ENCODE peak calls at places on chromosomes 6 and 20, in six cellular contexts. C, T, Q, K, J and M are unnamed samples.
A peak's percentile ranks its signal among the peaks of the same experiment; 100 is the strongest.

GRCh38 chr6:109491207-109491938 is 8.4 kb upstream of the ZBTB24 start:
- DNase-seq in C (no peak), T (no peak), Q (peak; percentile 87), K (peak; percentile 58), J (no peak), M (no peak)

GRCh38 chr20:34040300-34041015 is 46.7 kb downstream of the RALY start:
- DNase-seq in C (no peak), T (no peak), Q (no peak), K (peak; percentile 75), J (peak; percentile 35), M (no peak)

GRCh38 chr6:35008858-35009257 is 119.8 kb downstream of the ANKS1A start:
- DNase-seq in C (no peak), T (peak; percentile 19), Q (no peak), K (no peak), J (no peak), M (peak; percentile 22)

GRCh38 chr6:169536446-169537170 is 165.2 kb downstream of the WDR27 start:
- DNase-seq in C (no peak), T (no peak), Q (no peak), K (no peak), J (no peak), M (no peak)

GRCh38 chr20:47605673-47606413 is 104.2 kb downstream of the NCOA3 start:
- DNase-seq in C (no peak), T (no peak), Q (no peak), K (no peak), J (no peak), M (no peak)

GRCh38 chr20:39825950-39826349 is 863.1 kb downstream of the MAFB start:
- DNase-seq in C (no peak), T (no peak), Q (peak; percentile 35), K (no peak), J (no peak), M (no peak)

GRCh38 chr20:15949391-15949790 is 623.9 kb downstream of the KIF16B start:
- DNase-seq in C (no peak), T (no peak), Q (no peak), K (no peak), J (no peak), M (no peak)

GRCh38 chr20:43955244-43956191 is 40.9 kb downstream of the TOX2 start:
- DNase-seq in C (no peak), T (no peak), Q (peak; percentile 74), K (peak; percentile 62), J (no peak), M (no peak)

GRCh38 chr6:125293587-125293986 is 8.2 kb downstream of the HDDC2 start:
- DNase-seq in C (no peak), T (no peak), Q (peak; percentile 87), K (no peak), J (no peak), M (no peak)

GRCh38 chr20:36761125-36761524 is 12.4 kb downstream of the DSN1 start:
- DNase-seq in C (no peak), T (no peak), Q (no peak), K (no peak), J (no peak), M (no peak)

GRCh38 chr20:58408603-58409246 is 19.7 kb downstream of the VAPB start:
- DNase-seq in C (no peak), T (no peak), Q (no peak), K (peak; percentile 16), J (no peak), M (no peak)

GRCh38 chr6:109739671-109740070 is 48.6 kb downstream of the FIG4 start:
- DNase-seq in C (no peak), T (no peak), Q (peak; percentile 8), K (no peak), J (no peak), M (no peak)

GRCh38 chr20:32907886-32908285 is 49.2 kb downstream of the EFCAB8 start:
- DNase-seq in C (no peak), T (no peak), Q (no peak), K (no peak), J (no peak), M (no peak)

GRCh38 chr6:87660226-87660886 is 41.7 kb downstream of the AKIRIN2 start:
- DNase-seq in C (no peak), T (no peak), Q (peak; percentile 85), K (no peak), J (no peak), M (no peak)

GRCh38 chr6:15431762-15432495 is 186.1 kb downstream of the JARID2 start:
- DNase-seq in C (no peak), T (no peak), Q (peak; percentile 66), K (peak; percentile 50), J (no peak), M (no peak)

GRCh38 chr6:32152414-32153251 is 894 bp upstream of the PRRT1 start:
- DNase-seq in C (no peak), T (peak; percentile 35), Q (peak; percentile 16), K (peak; percentile 35), J (peak; percentile 23), M (no peak)

GRCh38 chr6:107114872-107115694 is at the start of gene BEND3:
- DNase-seq in C (peak; percentile 40), T (peak; percentile 32), Q (peak; percentile 34), K (peak; percentile 31), J (peak; percentile 62), M (peak; percentile 57)

GRCh38 chr20:47273591-47274235 is 82.8 kb downstream of the ZMYND8 start:
- DNase-seq in C (no peak), T (no peak), Q (no peak), K (no peak), J (no peak), M (no peak)

GRCh38 chr20:6693178-6693807 is 74.2 kb upstream of the BMP2 start:
- DNase-seq in C (no peak), T (no peak), Q (no peak), K (peak; percentile 76), J (no peak), M (no peak)

GRCh38 chr6:87756858-87757257 is 54.8 kb upstream of the AKIRIN2 start:
- DNase-seq in C (no peak), T (no peak), Q (no peak), K (peak; percentile 21), J (no peak), M (no peak)

GRCh38 chr6:169328112-169328801 is 74.6 kb upstream of the THBS2 start:
- DNase-seq in C (no peak), T (no peak), Q (peak; percentile 57), K (no peak), J (no peak), M (no peak)